ENCODE peak calls at places on chromosomes 3 and 15, in seven cellular contexts. G is kidney, V is fibroblast of pulmonary artery, U is neural crest cell, B is substantia nigra, L is left ventricle myocardium inferior, D is T-helper 2 cell. F is an unnamed sample.

GRCh38 chr3:45078910-45079522 is 52.9 kb downstream of the CLEC3B start:
- DNase-seq in G (no peak), V (peak; percentile 73), U (no peak), B (no peak), L (no peak), D (no peak), F (peak; percentile 35)

GRCh38 chr3:146883292-146883691 is 278.1 kb upstream of the PLSCR5 start:
- DNase-seq in G (no peak), V (no peak), U (no peak), B (no peak), L (no peak), D (no peak), F (no peak)

GRCh38 chr3:27224197-27224596 is 145.0 kb downstream of the NEK10 start:
- DNase-seq in G (no peak), V (peak; percentile 15), U (no peak), B (no peak), L (peak; percentile 65), D (no peak), F (peak; percentile 26)

GRCh38 chr15:25864966-25865365 is 1.8 kb upstream of the ATP10A start:
- DNase-seq in G (no peak), V (no peak), U (no peak), B (no peak), L (no peak), D (no peak), F (no peak)

GRCh38 chr3:17195192-17195611 is 310.4 kb downstream of the PLCL2 start:
- DNase-seq in G (no peak), V (peak; percentile 53), U (no peak), B (peak; percentile 45), L (no peak), D (no peak), F (no peak)

GRCh38 chr3:10783360-10784346 is 32.4 kb upstream of the SLC6A11 start:
- DNase-seq in G (no peak), V (peak; percentile 40), U (peak; percentile 33), B (no peak), L (no peak), D (no peak), F (no peak)

GRCh38 chr3:175573226-175573625 is 714.1 kb downstream of the NAALADL2 start:
- DNase-seq in G (no peak), V (no peak), U (no peak), B (no peak), L (no peak), D (no peak), F (no peak)

GRCh38 chr15:66588971-66589370 is 23.2 kb upstream of the LCTL start:
- DNase-seq in G (peak; percentile 42), V (no peak), U (no peak), B (no peak), L (no peak), D (no peak), F (no peak)

GRCh38 chr15:88631464-88632028 is 7.3 kb upstream of the ISG20 start:
- DNase-seq in G (peak; percentile 62), V (no peak), U (no peak), B (no peak), L (no peak), D (no peak), F (no peak)

F was measured in mammary epithelial cell.